ENCODE peak calls at places on chromosomes 16 and 17, in four cellular contexts. F is GM10248; C is stimulated activated CD8-positive, alpha-beta memory T cell treated with anti-CD3 and anti-CD28 coated beads, Interleukin-7, amount 100 ng/mL, for 24 hours; G is kidney. R is an unnamed sample.

GRCh38 chr17:20121359-20122235 is 112.4 kb downstream of the SPECC1 start:
- DNase-seq in F (peak; percentile 76), C (peak; percentile 57), G (no peak), R (peak; percentile 89)

GRCh38 chr17:51585514-51586104 is 325.3 kb downstream of the UTP18 start:
- DNase-seq in F (no peak), C (no peak), G (no peak), R (peak; percentile 62)

GRCh38 chr16:81711609-81712329 is 67.3 kb upstream of the PLCG2 start:
- DNase-seq in F (no peak), C (no peak), G (peak; percentile 86), R (no peak)

GRCh38 chr16:47142469-47143328 is 1.0 kb downstream of the NETO2 start:
- DNase-seq in F (peak; percentile 56), C (no peak), G (peak; percentile 77), R (no peak)

GRCh38 chr17:1431631-1432104 is 24.4 kb downstream of the CRK start:
- DNase-seq in F (peak; percentile 35), C (no peak), G (no peak), R (no peak)

GRCh38 chr17:38761612-38762011 is 9.1 kb downstream of the PSMB3 start:
- DNase-seq in F (no peak), C (no peak), G (no peak), R (no peak)

GRCh38 chr17:77002103-77003045 is 134.2 kb downstream of the MGAT5B start:
- DNase-seq in F (no peak), C (no peak), G (no peak), R (peak; percentile 47)

GRCh38 chr17:28972437-28972836 is 21.1 kb upstream of the PHF12 start:
- DNase-seq in F (no peak), C (no peak), G (no peak), R (no peak)

GRCh38 chr17:77924757-77925336 is 33.7 kb upstream of the TNRC6C start:
- DNase-seq in F (no peak), C (no peak), G (no peak), R (peak; percentile 62)

GRCh38 chr16:51440096-51440495 is 289.0 kb upstream of the SALL1 start:
- DNase-seq in F (no peak), C (no peak), G (no peak), R (no peak)